ENCODE peak calls at places on chromosome 15, in four cellular contexts. One of them, this sample, is unnamed.

GRCh38 chr15:89754361-89755154 is 3.5 kb upstream of the MESP1 start:
- DNase-seq in A549: peak
- DNase-seq in K562: no peak
- DNase-seq in HepG2: no peak
- DNase-seq in this sample: no peak

GRCh38 chr15:88776646-88777045 is 26.6 kb upstream of the ACAN start:
- DNase-seq in A549: no peak
- DNase-seq in K562: no peak
- DNase-seq in HepG2: no peak
- DNase-seq in this sample: no peak

GRCh38 chr15:61654918-61655317 is 405.3 kb downstream of the VPS13C start:
- DNase-seq in A549: no peak
- DNase-seq in K562: no peak
- DNase-seq in HepG2: no peak
- DNase-seq in this sample: no peak

GRCh38 chr15:22259881-22260421 is 179.6 kb downstream of the OR4M2 start:
- DNase-seq in A549: no peak
- DNase-seq in K562: no peak
- DNase-seq in HepG2: no peak
- DNase-seq in this sample: no peak

GRCh38 chr15:63440756-63441155 is 59.1 kb upstream of the CA12 start:
- DNase-seq in A549: no peak
- DNase-seq in K562: no peak
- DNase-seq in HepG2: no peak
- DNase-seq in this sample: no peak

GRCh38 chr15:43748376-43748775 is 2.1 kb downstream of the PDIA3 start:
- DNase-seq in A549: no peak
- DNase-seq in K562: no peak
- DNase-seq in HepG2: no peak
- DNase-seq in this sample: no peak

GRCh38 chr15:39232512-39232911 is 348.4 kb upstream of the THBS1 start:
- DNase-seq in A549: peak
- DNase-seq in K562: no peak
- DNase-seq in HepG2: no peak
- DNase-seq in this sample: no peak

GRCh38 chr15:60054472-60054871 is 50.4 kb downstream of the FOXB1 start:
- DNase-seq in A549: no peak
- DNase-seq in K562: no peak
- DNase-seq in HepG2: no peak
- DNase-seq in this sample: no peak

GRCh38 chr15:81311834-81312459 is 12.0 kb downstream of the STARD5 start:
- DNase-seq in A549: no peak
- DNase-seq in K562: no peak
- DNase-seq in HepG2: no peak
- DNase-seq in this sample: no peak

GRCh38 chr15:72420580-72420979 is 22.5 kb downstream of the TMEM202 start:
- DNase-seq in A549: no peak
- DNase-seq in K562: no peak
- DNase-seq in HepG2: no peak
- DNase-seq in this sample: no peak

GRCh38 chr15:73226064-73226463 is 142.7 kb downstream of the HCN4 start:
- DNase-seq in A549: no peak
- DNase-seq in K562: no peak
- DNase-seq in HepG2: no peak
- DNase-seq in this sample: no peak

GRCh38 chr15:69222002-69222474 is 61.6 kb downstream of the GLCE start:
- DNase-seq in A549: no peak
- DNase-seq in K562: no peak
- DNase-seq in HepG2: peak
- DNase-seq in this sample: no peak

GRCh38 chr15:40046721-40047412 is 7.9 kb upstream of the SRP14 start:
- DNase-seq in A549: peak
- DNase-seq in K562: no peak
- DNase-seq in HepG2: no peak
- DNase-seq in this sample: no peak

GRCh38 chr15:69031013-69032001 is 16.8 kb downstream of the NOX5 start:
- DNase-seq in A549: peak
- DNase-seq in K562: peak
- DNase-seq in HepG2: no peak
- DNase-seq in this sample: peak

GRCh38 chr15:44194397-44195150 is 497 bp downstream of the FRMD5 start:
- DNase-seq in A549: peak
- DNase-seq in K562: peak
- DNase-seq in HepG2: no peak
- DNase-seq in this sample: no peak

GRCh38 chr15:28995193-28995592 is 109.4 kb downstream of the APBA2 start:
- DNase-seq in A549: no peak
- DNase-seq in K562: no peak
- DNase-seq in HepG2: no peak
- DNase-seq in this sample: no peak

GRCh38 chr15:41490355-41490754 is 3.3 kb upstream of the ITPKA start:
- DNase-seq in A549: peak
- DNase-seq in K562: peak
- DNase-seq in HepG2: peak
- DNase-seq in this sample: no peak

GRCh38 chr15:40343512-40343911 is 2.8 kb upstream of the CCDC9B start:
- DNase-seq in A549: no peak
- DNase-seq in K562: no peak
- DNase-seq in HepG2: peak
- DNase-seq in this sample: no peak

GRCh38 chr15:68638953-68639500 is 60.2 kb downstream of the CORO2B start:
- DNase-seq in A549: no peak
- DNase-seq in K562: no peak
- DNase-seq in HepG2: no peak
- DNase-seq in this sample: no peak

GRCh38 chr15:81271761-81272644 is 51.9 kb downstream of the STARD5 start:
- DNase-seq in A549: no peak
- DNase-seq in K562: no peak
- DNase-seq in HepG2: no peak
- DNase-seq in this sample: no peak

GRCh38 chr15:45790325-45790943 is 155.6 kb downstream of the SQOR start:
- DNase-seq in A549: peak
- DNase-seq in K562: peak
- DNase-seq in HepG2: peak
- DNase-seq in this sample: peak

GRCh38 chr15:73488698-73489097 is 45.7 kb downstream of the REC114 start:
- DNase-seq in A549: no peak
- DNase-seq in K562: no peak
- DNase-seq in HepG2: no peak
- DNase-seq in this sample: no peak

DNA sequence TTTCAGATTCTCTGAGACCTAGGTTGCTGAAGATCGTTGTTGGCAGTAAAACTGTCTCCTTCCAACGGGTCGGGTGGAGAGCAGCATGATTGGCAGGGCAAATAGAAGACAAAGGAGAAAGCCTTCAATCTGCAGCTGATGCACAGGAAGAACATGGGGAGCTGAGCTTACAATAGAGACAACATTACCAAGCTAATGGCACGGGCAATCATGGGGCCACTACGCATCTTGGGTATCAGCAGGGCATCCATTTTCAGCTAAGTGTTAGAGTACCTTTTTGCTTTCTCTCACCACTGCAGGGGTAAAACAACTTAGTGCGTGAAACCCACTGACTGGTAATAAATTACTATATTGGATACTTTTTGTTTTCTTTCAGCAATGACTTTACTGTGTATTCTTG is 114.8 kb downstream of the WDR72 start:
- DNase-seq in A549: no peak
- DNase-seq in K562: no peak
- DNase-seq in HepG2: no peak
- DNase-seq in this sample: no peak
- TF ChIP-seq NR3C1 in A549: no peak
- TF ChIP-seq NR3C1 in K562: no peak
- TF ChIP-seq NR3C1 in HepG2: no peak
- TF ChIP-seq NR3C1 in this sample: no peak

GRCh38 chr15:101647251-101647650 is 4.9 kb downstream of the TM2D3 start:
- DNase-seq in A549: peak
- DNase-seq in K562: no peak
- DNase-seq in HepG2: no peak
- DNase-seq in this sample: no peak

GRCh38 chr15:101648356-101648755 is 3.8 kb downstream of the TM2D3 start:
- DNase-seq in A549: no peak
- DNase-seq in K562: no peak
- DNase-seq in HepG2: no peak
- DNase-seq in this sample: no peak

GRCh38 chr15:101650145-101650544 is 2.0 kb downstream of the TM2D3 start:
- DNase-seq in A549: no peak
- DNase-seq in K562: no peak
- DNase-seq in HepG2: no peak
- DNase-seq in this sample: no peak

GRCh38 chr15:101642361-101642760 is 9.8 kb downstream of the TM2D3 start:
- DNase-seq in A549: peak
- DNase-seq in K562: no peak
- DNase-seq in HepG2: no peak
- DNase-seq in this sample: no peak

GRCh38 chr15:101646652-101647051 is 5.5 kb downstream of the TM2D3 start:
- DNase-seq in A549: peak
- DNase-seq in K562: no peak
- DNase-seq in HepG2: no peak
- DNase-seq in this sample: no peak
- TF ChIP-seq ESRRA in A549: no peak
- TF ChIP-seq ESRRA in K562: no peak
- TF ChIP-seq ESRRA in HepG2: no peak
- TF ChIP-seq ESRRA in this sample: no peak

GRCh38 chr15:58572521-58572920 is 140.7 kb downstream of the LIPC start:
- DNase-seq in A549: no peak
- DNase-seq in K562: no peak
- DNase-seq in HepG2: no peak
- DNase-seq in this sample: no peak

GRCh38 chr15:58576657-58577056 is 144.9 kb downstream of the LIPC start:
- DNase-seq in A549: no peak
- DNase-seq in K562: no peak
- DNase-seq in HepG2: no peak
- DNase-seq in this sample: no peak

GRCh38 chr15:58574612-58575011 is 142.8 kb downstream of the LIPC start:
- DNase-seq in A549: peak
- DNase-seq in K562: no peak
- DNase-seq in HepG2: peak
- DNase-seq in this sample: no peak

GRCh38 chr15:58573270-58573669 is 141.5 kb downstream of the LIPC start:
- DNase-seq in A549: no peak
- DNase-seq in K562: no peak
- DNase-seq in HepG2: peak
- DNase-seq in this sample: no peak

DNA sequence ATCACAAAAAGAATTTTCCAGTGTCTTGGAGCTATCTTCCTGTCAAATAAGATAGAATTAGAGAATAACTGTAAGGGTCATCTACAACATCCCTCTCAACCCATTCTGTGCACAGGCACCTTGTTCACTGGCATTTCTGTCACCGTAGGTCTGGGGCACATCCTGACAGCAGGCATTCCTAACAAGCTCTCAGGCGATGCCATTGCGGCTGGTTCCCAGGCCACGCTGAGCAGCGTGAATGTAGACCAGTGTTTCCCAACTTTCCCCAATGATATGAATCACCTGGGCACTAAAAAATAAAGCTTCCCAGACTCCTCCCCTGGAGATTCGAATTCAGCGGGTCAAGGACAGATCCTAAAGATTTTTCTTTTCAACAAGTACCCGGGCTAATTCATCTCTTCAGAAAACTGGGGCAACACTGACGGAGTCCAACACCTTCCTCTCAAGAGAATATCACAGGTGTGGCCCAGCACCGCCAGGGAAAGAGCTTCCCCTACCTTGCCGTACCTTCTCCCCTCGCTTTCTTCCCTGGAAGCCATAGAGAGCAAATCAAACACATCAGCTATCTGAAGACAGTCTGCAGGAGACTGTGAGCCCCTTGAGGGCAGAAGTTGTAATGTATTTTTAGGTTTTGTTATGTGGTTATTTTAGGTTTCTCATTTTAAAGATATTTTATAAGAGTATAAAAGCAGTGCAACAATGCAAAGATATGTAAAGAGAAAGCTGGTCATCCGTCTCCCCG is 143.4 kb downstream of the LIPC start:
- DNase-seq in A549: no peak
- DNase-seq in K562: no peak
- DNase-seq in HepG2: peak
- DNase-seq in this sample: no peak
- TF ChIP-seq NR3C1 in A549: no peak
- TF ChIP-seq NR3C1 in K562: no peak
- TF ChIP-seq NR3C1 in HepG2: no peak
- TF ChIP-seq NR3C1 in this sample: no peak

GRCh38 chr15:31563421-31563820 is 236.8 kb downstream of the KLF13 start:
- DNase-seq in A549: no peak
- DNase-seq in K562: no peak
- DNase-seq in HepG2: no peak
- DNase-seq in this sample: no peak
- TF ChIP-seq ESRRA in A549: no peak
- TF ChIP-seq ESRRA in K562: no peak
- TF ChIP-seq ESRRA in HepG2: no peak
- TF ChIP-seq ESRRA in this sample: no peak

GRCh38 chr15:75164625-75165024 is 37.1 kb upstream of the C15orf39 start:
- DNase-seq in A549: no peak
- DNase-seq in K562: no peak
- DNase-seq in HepG2: no peak
- DNase-seq in this sample: no peak
- TF ChIP-seq NR3C1 in A549: no peak
- TF ChIP-seq NR3C1 in K562: no peak
- TF ChIP-seq NR3C1 in HepG2: no peak
- TF ChIP-seq NR3C1 in this sample: no peak

GRCh38 chr15:66615175-66615495 is 49.3 kb upstream of the LCTL start:
- DNase-seq in A549: no peak
- DNase-seq in K562: no peak
- DNase-seq in HepG2: no peak
- DNase-seq in this sample: no peak

GRCh38 chr15:66611257-66612053 is 45.7 kb upstream of the LCTL start:
- DNase-seq in A549: no peak
- DNase-seq in K562: no peak
- DNase-seq in HepG2: peak
- DNase-seq in this sample: no peak

GRCh38 chr15:66615846-66616245 is 50.0 kb upstream of the LCTL start:
- DNase-seq in A549: no peak
- DNase-seq in K562: no peak
- DNase-seq in HepG2: no peak
- DNase-seq in this sample: no peak

GRCh38 chr15:66614456-66615174 is 48.8 kb upstream of the LCTL start:
- DNase-seq in A549: no peak
- DNase-seq in K562: no peak
- DNase-seq in HepG2: no peak
- DNase-seq in this sample: no peak

DNA sequence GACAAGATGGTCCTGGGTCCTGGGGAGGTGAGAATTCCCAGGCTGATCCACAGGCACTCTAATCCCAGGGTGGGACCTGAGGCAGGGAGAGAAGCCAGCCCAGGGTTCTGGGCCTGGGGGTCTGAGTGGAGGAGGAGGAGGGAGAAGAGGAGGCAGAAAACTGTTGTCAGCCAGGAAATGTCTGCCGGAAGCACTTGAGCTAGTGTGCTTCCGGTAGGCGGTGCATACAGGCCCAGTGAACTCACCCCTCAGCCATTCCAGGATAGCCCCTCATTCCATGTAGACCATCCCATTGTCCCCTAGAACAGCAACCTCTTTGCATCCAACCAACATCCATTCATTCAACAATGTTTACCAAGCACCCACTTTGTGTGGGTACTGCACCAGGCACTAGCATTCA is 47.9 kb upstream of the LCTL start:
- DNase-seq in A549: no peak
- DNase-seq in K562: no peak
- DNase-seq in HepG2: no peak
- DNase-seq in this sample: no peak
- TF ChIP-seq ESRRA in A549: no peak
- TF ChIP-seq ESRRA in K562: no peak
- TF ChIP-seq ESRRA in HepG2: no peak
- TF ChIP-seq ESRRA in this sample: no peak